ENCODE peak calls at places on chromosomes 6 and 20, in ten cellular contexts. One of them, this sample, is unnamed.

GRCh38 chr20:24766143-24766527 is 182.9 kb upstream of the CST7 start:
- DNase-seq in activated CD8-positive, alpha-beta memory T cell treated with anti-CD3 and anti-CD28 coated beads, Interleukin-2, amount 50 U/mL, for 4 hours: no peak
- DNase-seq in RWPE1: no peak
- DNase-seq in H9: no peak
- DNase-seq in Right ventricle myocardium inferior: no peak
- DNase-seq in neural crest cell: no peak
- DNase-seq in NCI-H748 treated with DMSO at 0.1 percent for 48 hours: no peak
- DNase-seq in midbrain: no peak
- DNase-seq in omental fat pad: no peak
- DNase-seq in stimulated activated CD8-positive, alpha-beta memory T cell treated with anti-CD3 and anti-CD28 coated beads, Interleukin-4, amount 100 ng/mL, for 1 hour: no peak
- DNase-seq in this sample: no peak

GRCh38 chr6:144158133-144158532 is 7.8 kb downstream of the STX11 start:
- DNase-seq in activated CD8-positive, alpha-beta memory T cell treated with anti-CD3 and anti-CD28 coated beads, Interleukin-2, amount 50 U/mL, for 4 hours: no peak
- DNase-seq in neural crest cell: no peak
- DNase-seq in H9: no peak
- DNase-seq in stimulated activated CD8-positive, alpha-beta memory T cell treated with anti-CD3 and anti-CD28 coated beads, Interleukin-4, amount 100 ng/mL, for 1 hour: no peak
- DNase-seq in RWPE1: peak
- DNase-seq in NCI-H748 treated with DMSO at 0.1 percent for 48 hours: no peak
- DNase-seq in omental fat pad: no peak
- DNase-seq in Right ventricle myocardium inferior: peak
- DNase-seq in midbrain: no peak
- DNase-seq in this sample: no peak

GRCh38 chr20:1191289-1191688 is 6.5 kb upstream of the TMEM74B start:
- DNase-seq in stimulated activated CD8-positive, alpha-beta memory T cell treated with anti-CD3 and anti-CD28 coated beads, Interleukin-4, amount 100 ng/mL, for 1 hour: no peak
- DNase-seq in RWPE1: no peak
- DNase-seq in activated CD8-positive, alpha-beta memory T cell treated with anti-CD3 and anti-CD28 coated beads, Interleukin-2, amount 50 U/mL, for 4 hours: no peak
- DNase-seq in neural crest cell: no peak
- DNase-seq in omental fat pad: no peak
- DNase-seq in midbrain: no peak
- DNase-seq in NCI-H748 treated with DMSO at 0.1 percent for 48 hours: no peak
- DNase-seq in H9: no peak
- DNase-seq in Right ventricle myocardium inferior: no peak
- DNase-seq in this sample: no peak

GRCh38 chr6:137416376-137417109 is 77.7 kb downstream of the OLIG3 start:
- DNase-seq in omental fat pad: no peak
- DNase-seq in NCI-H748 treated with DMSO at 0.1 percent for 48 hours: no peak
- DNase-seq in RWPE1: no peak
- DNase-seq in neural crest cell: no peak
- DNase-seq in Right ventricle myocardium inferior: no peak
- DNase-seq in stimulated activated CD8-positive, alpha-beta memory T cell treated with anti-CD3 and anti-CD28 coated beads, Interleukin-4, amount 100 ng/mL, for 1 hour: no peak
- DNase-seq in activated CD8-positive, alpha-beta memory T cell treated with anti-CD3 and anti-CD28 coated beads, Interleukin-2, amount 50 U/mL, for 4 hours: no peak
- DNase-seq in H9: no peak
- DNase-seq in midbrain: no peak
- DNase-seq in this sample: no peak

GRCh38 chr6:119308048-119308570 is 41.5 kb downstream of the MAN1A1 start:
- DNase-seq in RWPE1: peak
- DNase-seq in midbrain: no peak
- DNase-seq in stimulated activated CD8-positive, alpha-beta memory T cell treated with anti-CD3 and anti-CD28 coated beads, Interleukin-4, amount 100 ng/mL, for 1 hour: no peak
- DNase-seq in Right ventricle myocardium inferior: no peak
- DNase-seq in neural crest cell: no peak
- DNase-seq in activated CD8-positive, alpha-beta memory T cell treated with anti-CD3 and anti-CD28 coated beads, Interleukin-2, amount 50 U/mL, for 4 hours: no peak
- DNase-seq in omental fat pad: no peak
- DNase-seq in H9: no peak
- DNase-seq in NCI-H748 treated with DMSO at 0.1 percent for 48 hours: no peak
- DNase-seq in this sample: no peak

GRCh38 chr20:14672066-14672465 is 334.7 kb upstream of the FLRT3 start:
- DNase-seq in RWPE1: no peak
- DNase-seq in neural crest cell: no peak
- DNase-seq in Right ventricle myocardium inferior: no peak
- DNase-seq in stimulated activated CD8-positive, alpha-beta memory T cell treated with anti-CD3 and anti-CD28 coated beads, Interleukin-4, amount 100 ng/mL, for 1 hour: no peak
- DNase-seq in H9: no peak
- DNase-seq in NCI-H748 treated with DMSO at 0.1 percent for 48 hours: no peak
- DNase-seq in activated CD8-positive, alpha-beta memory T cell treated with anti-CD3 and anti-CD28 coated beads, Interleukin-2, amount 50 U/mL, for 4 hours: no peak
- DNase-seq in midbrain: no peak
- DNase-seq in omental fat pad: no peak
- DNase-seq in this sample: no peak

GRCh38 chr20:54097236-54097529 is 26.8 kb upstream of the BCAS1 start:
- DNase-seq in neural crest cell: no peak
- DNase-seq in stimulated activated CD8-positive, alpha-beta memory T cell treated with anti-CD3 and anti-CD28 coated beads, Interleukin-4, amount 100 ng/mL, for 1 hour: no peak
- DNase-seq in H9: no peak
- DNase-seq in Right ventricle myocardium inferior: no peak
- DNase-seq in NCI-H748 treated with DMSO at 0.1 percent for 48 hours: no peak
- DNase-seq in midbrain: no peak
- DNase-seq in omental fat pad: no peak
- DNase-seq in activated CD8-positive, alpha-beta memory T cell treated with anti-CD3 and anti-CD28 coated beads, Interleukin-2, amount 50 U/mL, for 4 hours: no peak
- DNase-seq in RWPE1: no peak
- DNase-seq in this sample: no peak

GRCh38 chr6:35008858-35009257 is 119.8 kb downstream of the ANKS1A start:
- DNase-seq in omental fat pad: no peak
- DNase-seq in midbrain: peak
- DNase-seq in activated CD8-positive, alpha-beta memory T cell treated with anti-CD3 and anti-CD28 coated beads, Interleukin-2, amount 50 U/mL, for 4 hours: no peak
- DNase-seq in NCI-H748 treated with DMSO at 0.1 percent for 48 hours: no peak
- DNase-seq in H9: no peak
- DNase-seq in Right ventricle myocardium inferior: no peak
- DNase-seq in stimulated activated CD8-positive, alpha-beta memory T cell treated with anti-CD3 and anti-CD28 coated beads, Interleukin-4, amount 100 ng/mL, for 1 hour: no peak
- DNase-seq in neural crest cell: no peak
- DNase-seq in RWPE1: no peak
- DNase-seq in this sample: no peak

GRCh38 chr6:150759500-150759899 is 106.0 kb upstream of the MTHFD1L start:
- DNase-seq in Right ventricle myocardium inferior: no peak
- DNase-seq in RWPE1: no peak
- DNase-seq in stimulated activated CD8-positive, alpha-beta memory T cell treated with anti-CD3 and anti-CD28 coated beads, Interleukin-4, amount 100 ng/mL, for 1 hour: no peak
- DNase-seq in neural crest cell: no peak
- DNase-seq in midbrain: no peak
- DNase-seq in H9: no peak
- DNase-seq in NCI-H748 treated with DMSO at 0.1 percent for 48 hours: no peak
- DNase-seq in omental fat pad: no peak
- DNase-seq in activated CD8-positive, alpha-beta memory T cell treated with anti-CD3 and anti-CD28 coated beads, Interleukin-2, amount 50 U/mL, for 4 hours: no peak
- DNase-seq in this sample: no peak

GRCh38 chr6:125787791-125788190 is 3.0 kb upstream of the NCOA7 start:
- DNase-seq in neural crest cell: no peak
- DNase-seq in stimulated activated CD8-positive, alpha-beta memory T cell treated with anti-CD3 and anti-CD28 coated beads, Interleukin-4, amount 100 ng/mL, for 1 hour: no peak
- DNase-seq in Right ventricle myocardium inferior: no peak
- DNase-seq in omental fat pad: no peak
- DNase-seq in RWPE1: no peak
- DNase-seq in activated CD8-positive, alpha-beta memory T cell treated with anti-CD3 and anti-CD28 coated beads, Interleukin-2, amount 50 U/mL, for 4 hours: no peak
- DNase-seq in H9: no peak
- DNase-seq in midbrain: peak
- DNase-seq in NCI-H748 treated with DMSO at 0.1 percent for 48 hours: no peak
- DNase-seq in this sample: no peak

GRCh38 chr6:42315991-42316378 is 98.3 kb upstream of the MRPS10 start:
- DNase-seq in RWPE1: peak
- DNase-seq in NCI-H748 treated with DMSO at 0.1 percent for 48 hours: no peak
- DNase-seq in stimulated activated CD8-positive, alpha-beta memory T cell treated with anti-CD3 and anti-CD28 coated beads, Interleukin-4, amount 100 ng/mL, for 1 hour: no peak
- DNase-seq in activated CD8-positive, alpha-beta memory T cell treated with anti-CD3 and anti-CD28 coated beads, Interleukin-2, amount 50 U/mL, for 4 hours: no peak
- DNase-seq in Right ventricle myocardium inferior: no peak
- DNase-seq in neural crest cell: no peak
- DNase-seq in omental fat pad: no peak
- DNase-seq in H9: peak
- DNase-seq in midbrain: no peak
- DNase-seq in this sample: peak

GRCh38 chr6:54993948-54994347 is 147.4 kb downstream of the FAM83B start:
- DNase-seq in midbrain: no peak
- DNase-seq in neural crest cell: no peak
- DNase-seq in RWPE1: no peak
- DNase-seq in stimulated activated CD8-positive, alpha-beta memory T cell treated with anti-CD3 and anti-CD28 coated beads, Interleukin-4, amount 100 ng/mL, for 1 hour: no peak
- DNase-seq in NCI-H748 treated with DMSO at 0.1 percent for 48 hours: no peak
- DNase-seq in Right ventricle myocardium inferior: no peak
- DNase-seq in omental fat pad: no peak
- DNase-seq in activated CD8-positive, alpha-beta memory T cell treated with anti-CD3 and anti-CD28 coated beads, Interleukin-2, amount 50 U/mL, for 4 hours: no peak
- DNase-seq in H9: no peak
- DNase-seq in this sample: no peak

GRCh38 chr20:38325905-38326304 is 20.4 kb upstream of the LBP start:
- DNase-seq in NCI-H748 treated with DMSO at 0.1 percent for 48 hours: no peak
- DNase-seq in stimulated activated CD8-positive, alpha-beta memory T cell treated with anti-CD3 and anti-CD28 coated beads, Interleukin-4, amount 100 ng/mL, for 1 hour: no peak
- DNase-seq in midbrain: no peak
- DNase-seq in H9: no peak
- DNase-seq in RWPE1: no peak
- DNase-seq in activated CD8-positive, alpha-beta memory T cell treated with anti-CD3 and anti-CD28 coated beads, Interleukin-2, amount 50 U/mL, for 4 hours: no peak
- DNase-seq in Right ventricle myocardium inferior: no peak
- DNase-seq in neural crest cell: no peak
- DNase-seq in omental fat pad: no peak
- DNase-seq in this sample: no peak

GRCh38 chr6:79234150-79235022 is at the start of gene HMGN3:
- DNase-seq in Right ventricle myocardium inferior: peak
- DNase-seq in omental fat pad: peak
- DNase-seq in stimulated activated CD8-positive, alpha-beta memory T cell treated with anti-CD3 and anti-CD28 coated beads, Interleukin-4, amount 100 ng/mL, for 1 hour: peak
- DNase-seq in RWPE1: peak
- DNase-seq in midbrain: peak
- DNase-seq in activated CD8-positive, alpha-beta memory T cell treated with anti-CD3 and anti-CD28 coated beads, Interleukin-2, amount 50 U/mL, for 4 hours: peak
- DNase-seq in H9: peak
- DNase-seq in neural crest cell: peak
- DNase-seq in NCI-H748 treated with DMSO at 0.1 percent for 48 hours: peak
- DNase-seq in this sample: peak

GRCh38 chr6:12001004-12001705 is 11.0 kb upstream of the HIVEP1 start:
- DNase-seq in neural crest cell: no peak
- DNase-seq in RWPE1: no peak
- DNase-seq in Right ventricle myocardium inferior: peak
- DNase-seq in midbrain: no peak
- DNase-seq in omental fat pad: no peak
- DNase-seq in NCI-H748 treated with DMSO at 0.1 percent for 48 hours: no peak
- DNase-seq in H9: no peak
- DNase-seq in stimulated activated CD8-positive, alpha-beta memory T cell treated with anti-CD3 and anti-CD28 coated beads, Interleukin-4, amount 100 ng/mL, for 1 hour: no peak
- DNase-seq in activated CD8-positive, alpha-beta memory T cell treated with anti-CD3 and anti-CD28 coated beads, Interleukin-2, amount 50 U/mL, for 4 hours: no peak
- DNase-seq in this sample: no peak

GRCh38 chr6:119533603-119534279 is 184.2 kb upstream of the MAN1A1 start:
- DNase-seq in neural crest cell: no peak
- DNase-seq in omental fat pad: no peak
- DNase-seq in RWPE1: peak
- DNase-seq in stimulated activated CD8-positive, alpha-beta memory T cell treated with anti-CD3 and anti-CD28 coated beads, Interleukin-4, amount 100 ng/mL, for 1 hour: no peak
- DNase-seq in H9: no peak
- DNase-seq in midbrain: no peak
- DNase-seq in Right ventricle myocardium inferior: no peak
- DNase-seq in NCI-H748 treated with DMSO at 0.1 percent for 48 hours: no peak
- DNase-seq in activated CD8-positive, alpha-beta memory T cell treated with anti-CD3 and anti-CD28 coated beads, Interleukin-2, amount 50 U/mL, for 4 hours: no peak
- DNase-seq in this sample: no peak

GRCh38 chr6:100453701-100454521 is 10.8 kb downstream of the SIM1 start:
- DNase-seq in stimulated activated CD8-positive, alpha-beta memory T cell treated with anti-CD3 and anti-CD28 coated beads, Interleukin-4, amount 100 ng/mL, for 1 hour: no peak
- DNase-seq in NCI-H748 treated with DMSO at 0.1 percent for 48 hours: no peak
- DNase-seq in neural crest cell: no peak
- DNase-seq in RWPE1: no peak
- DNase-seq in activated CD8-positive, alpha-beta memory T cell treated with anti-CD3 and anti-CD28 coated beads, Interleukin-2, amount 50 U/mL, for 4 hours: no peak
- DNase-seq in midbrain: no peak
- DNase-seq in H9: peak
- DNase-seq in Right ventricle myocardium inferior: no peak
- DNase-seq in omental fat pad: no peak
- DNase-seq in this sample: no peak

GRCh38 chr6:161584051-161584450 is 310.2 kb upstream of the AGPAT4 start:
- DNase-seq in NCI-H748 treated with DMSO at 0.1 percent for 48 hours: no peak
- DNase-seq in neural crest cell: no peak
- DNase-seq in omental fat pad: no peak
- DNase-seq in activated CD8-positive, alpha-beta memory T cell treated with anti-CD3 and anti-CD28 coated beads, Interleukin-2, amount 50 U/mL, for 4 hours: no peak
- DNase-seq in stimulated activated CD8-positive, alpha-beta memory T cell treated with anti-CD3 and anti-CD28 coated beads, Interleukin-4, amount 100 ng/mL, for 1 hour: no peak
- DNase-seq in RWPE1: peak
- DNase-seq in midbrain: no peak
- DNase-seq in H9: no peak
- DNase-seq in Right ventricle myocardium inferior: no peak
- DNase-seq in this sample: no peak

GRCh38 chr20:57135875-57136274 is 130.6 kb downstream of the BMP7 start:
- DNase-seq in neural crest cell: no peak
- DNase-seq in RWPE1: no peak
- DNase-seq in NCI-H748 treated with DMSO at 0.1 percent for 48 hours: no peak
- DNase-seq in H9: no peak
- DNase-seq in stimulated activated CD8-positive, alpha-beta memory T cell treated with anti-CD3 and anti-CD28 coated beads, Interleukin-4, amount 100 ng/mL, for 1 hour: no peak
- DNase-seq in Right ventricle myocardium inferior: no peak
- DNase-seq in omental fat pad: no peak
- DNase-seq in midbrain: no peak
- DNase-seq in activated CD8-positive, alpha-beta memory T cell treated with anti-CD3 and anti-CD28 coated beads, Interleukin-2, amount 50 U/mL, for 4 hours: no peak
- DNase-seq in this sample: no peak

GRCh38 chr6:38225766-38226165 is 406.2 kb downstream of the ZFAND3 start:
- DNase-seq in omental fat pad: no peak
- DNase-seq in Right ventricle myocardium inferior: no peak
- DNase-seq in NCI-H748 treated with DMSO at 0.1 percent for 48 hours: no peak
- DNase-seq in neural crest cell: no peak
- DNase-seq in stimulated activated CD8-positive, alpha-beta memory T cell treated with anti-CD3 and anti-CD28 coated beads, Interleukin-4, amount 100 ng/mL, for 1 hour: no peak
- DNase-seq in RWPE1: no peak
- DNase-seq in H9: no peak
- DNase-seq in midbrain: no peak
- DNase-seq in activated CD8-positive, alpha-beta memory T cell treated with anti-CD3 and anti-CD28 coated beads, Interleukin-2, amount 50 U/mL, for 4 hours: no peak
- DNase-seq in this sample: no peak

GRCh38 chr20:51014797-51015722 is 7.8 kb downstream of the KCNG1 start:
- DNase-seq in H9: peak
- DNase-seq in stimulated activated CD8-positive, alpha-beta memory T cell treated with anti-CD3 and anti-CD28 coated beads, Interleukin-4, amount 100 ng/mL, for 1 hour: no peak
- DNase-seq in midbrain: peak
- DNase-seq in activated CD8-positive, alpha-beta memory T cell treated with anti-CD3 and anti-CD28 coated beads, Interleukin-2, amount 50 U/mL, for 4 hours: no peak
- DNase-seq in neural crest cell: peak
- DNase-seq in omental fat pad: no peak
- DNase-seq in Right ventricle myocardium inferior: no peak
- DNase-seq in NCI-H748 treated with DMSO at 0.1 percent for 48 hours: no peak
- DNase-seq in RWPE1: peak
- DNase-seq in this sample: no peak

GRCh38 chr6:96923871-96924493 is 546 bp upstream of the KLHL32 start:
- DNase-seq in RWPE1: peak
- DNase-seq in stimulated activated CD8-positive, alpha-beta memory T cell treated with anti-CD3 and anti-CD28 coated beads, Interleukin-4, amount 100 ng/mL, for 1 hour: peak
- DNase-seq in omental fat pad: no peak
- DNase-seq in NCI-H748 treated with DMSO at 0.1 percent for 48 hours: peak
- DNase-seq in Right ventricle myocardium inferior: no peak
- DNase-seq in H9: no peak
- DNase-seq in neural crest cell: no peak
- DNase-seq in midbrain: peak
- DNase-seq in activated CD8-positive, alpha-beta memory T cell treated with anti-CD3 and anti-CD28 coated beads, Interleukin-2, amount 50 U/mL, for 4 hours: no peak
- DNase-seq in this sample: no peak

GRCh38 chr6:105522626-105523322 is 119.9 kb upstream of the PREP start:
- DNase-seq in midbrain: no peak
- DNase-seq in NCI-H748 treated with DMSO at 0.1 percent for 48 hours: no peak
- DNase-seq in stimulated activated CD8-positive, alpha-beta memory T cell treated with anti-CD3 and anti-CD28 coated beads, Interleukin-4, amount 100 ng/mL, for 1 hour: no peak
- DNase-seq in omental fat pad: no peak
- DNase-seq in RWPE1: peak
- DNase-seq in H9: no peak
- DNase-seq in activated CD8-positive, alpha-beta memory T cell treated with anti-CD3 and anti-CD28 coated beads, Interleukin-2, amount 50 U/mL, for 4 hours: no peak
- DNase-seq in neural crest cell: no peak
- DNase-seq in Right ventricle myocardium inferior: no peak
- DNase-seq in this sample: no peak

GRCh38 chr6:155399062-155399746 is 56.4 kb downstream of the NOX3 start:
- DNase-seq in neural crest cell: no peak
- DNase-seq in H9: no peak
- DNase-seq in Right ventricle myocardium inferior: no peak
- DNase-seq in midbrain: no peak
- DNase-seq in activated CD8-positive, alpha-beta memory T cell treated with anti-CD3 and anti-CD28 coated beads, Interleukin-2, amount 50 U/mL, for 4 hours: no peak
- DNase-seq in RWPE1: no peak
- DNase-seq in stimulated activated CD8-positive, alpha-beta memory T cell treated with anti-CD3 and anti-CD28 coated beads, Interleukin-4, amount 100 ng/mL, for 1 hour: no peak
- DNase-seq in NCI-H748 treated with DMSO at 0.1 percent for 48 hours: no peak
- DNase-seq in omental fat pad: no peak
- DNase-seq in this sample: no peak

GRCh38 chr20:19254086-19254821 is 41.8 kb downstream of the SLC24A3 start:
- DNase-seq in activated CD8-positive, alpha-beta memory T cell treated with anti-CD3 and anti-CD28 coated beads, Interleukin-2, amount 50 U/mL, for 4 hours: no peak
- DNase-seq in omental fat pad: no peak
- DNase-seq in stimulated activated CD8-positive, alpha-beta memory T cell treated with anti-CD3 and anti-CD28 coated beads, Interleukin-4, amount 100 ng/mL, for 1 hour: no peak
- DNase-seq in midbrain: no peak
- DNase-seq in RWPE1: no peak
- DNase-seq in H9: no peak
- DNase-seq in Right ventricle myocardium inferior: no peak
- DNase-seq in NCI-H748 treated with DMSO at 0.1 percent for 48 hours: no peak
- DNase-seq in neural crest cell: no peak
- DNase-seq in this sample: no peak

GRCh38 chr20:17662333-17663039 is 19.6 kb downstream of the RRBP1 start:
- DNase-seq in H9: no peak
- DNase-seq in RWPE1: no peak
- DNase-seq in stimulated activated CD8-positive, alpha-beta memory T cell treated with anti-CD3 and anti-CD28 coated beads, Interleukin-4, amount 100 ng/mL, for 1 hour: no peak
- DNase-seq in activated CD8-positive, alpha-beta memory T cell treated with anti-CD3 and anti-CD28 coated beads, Interleukin-2, amount 50 U/mL, for 4 hours: no peak
- DNase-seq in NCI-H748 treated with DMSO at 0.1 percent for 48 hours: no peak
- DNase-seq in Right ventricle myocardium inferior: no peak
- DNase-seq in midbrain: no peak
- DNase-seq in omental fat pad: no peak
- DNase-seq in neural crest cell: no peak
- DNase-seq in this sample: no peak

GRCh38 chr20:59835448-59836395 is 97.7 kb downstream of the SYCP2 start:
- DNase-seq in Right ventricle myocardium inferior: no peak
- DNase-seq in NCI-H748 treated with DMSO at 0.1 percent for 48 hours: peak
- DNase-seq in neural crest cell: peak
- DNase-seq in RWPE1: peak
- DNase-seq in midbrain: peak
- DNase-seq in H9: peak
- DNase-seq in stimulated activated CD8-positive, alpha-beta memory T cell treated with anti-CD3 and anti-CD28 coated beads, Interleukin-4, amount 100 ng/mL, for 1 hour: no peak
- DNase-seq in activated CD8-positive, alpha-beta memory T cell treated with anti-CD3 and anti-CD28 coated beads, Interleukin-2, amount 50 U/mL, for 4 hours: no peak
- DNase-seq in omental fat pad: no peak
- DNase-seq in this sample: no peak

GRCh38 chr6:113564401-113565161 is 292.6 kb upstream of the MARCKS start:
- DNase-seq in neural crest cell: peak
- DNase-seq in midbrain: peak
- DNase-seq in activated CD8-positive, alpha-beta memory T cell treated with anti-CD3 and anti-CD28 coated beads, Interleukin-2, amount 50 U/mL, for 4 hours: no peak
- DNase-seq in H9: peak
- DNase-seq in omental fat pad: peak
- DNase-seq in RWPE1: no peak
- DNase-seq in NCI-H748 treated with DMSO at 0.1 percent for 48 hours: peak
- DNase-seq in Right ventricle myocardium inferior: peak
- DNase-seq in stimulated activated CD8-positive, alpha-beta memory T cell treated with anti-CD3 and anti-CD28 coated beads, Interleukin-4, amount 100 ng/mL, for 1 hour: no peak
- DNase-seq in this sample: peak